ENCODE peak calls at places on chromosomes 6 and 20, in four cellular contexts. Y is stomach, M is HepG2, A is A549. Z is an unnamed sample.

GRCh38 chr20:32906871-32907495 is 48.3 kb downstream of the EFCAB8 start:
- DNase-seq in Y (no peak), A (no peak), M (no peak), Z (no peak)

GRCh38 chr20:51425347-51426106 is 117.0 kb downstream of the NFATC2 start:
- DNase-seq in Y (no peak), M (no peak), A (no peak), Z (no peak)

GRCh38 chr6:79872986-79873385 is 74.4 kb downstream of the ELOVL4 start:
- DNase-seq in A (no peak), M (no peak), Y (no peak), Z (no peak)

GRCh38 chr6:116564296-116564695 is 7.0 kb upstream of the RWDD1 start:
- DNase-seq in Y (no peak), A (no peak), M (no peak), Z (no peak)

GRCh38 chr6:101396552-101397173 is 3.2 kb downstream of the GRIK2 start:
- DNase-seq in A (no peak), M (peak; percentile 36), Y (peak; percentile 59), Z (peak; percentile 48)

GRCh38 chr6:3977875-3978711 is 100.8 kb downstream of the FAM217A start:
- DNase-seq in A (peak; percentile 34), Y (no peak), M (peak; percentile 51), Z (no peak)

GRCh38 chr6:170480045-170480714 is 72.9 kb downstream of the PSMB1 start:
- DNase-seq in M (no peak), Y (peak; percentile 40), A (no peak), Z (no peak)

GRCh38 chr20:31844737-31845299 is 586 bp downstream of the FOXS1 start:
- DNase-seq in A (no peak), Y (no peak), M (no peak), Z (no peak)

GRCh38 chr20:37354210-37355195 is 8.6 kb downstream of the SRC start:
- DNase-seq in Y (peak; percentile 73), M (no peak), A (no peak), Z (no peak)

GRCh38 chr20:54167909-54168872 is 5.6 kb downstream of the CYP24A1 start:
- DNase-seq in Y (no peak), A (peak; percentile 57), M (peak; percentile 47), Z (no peak)

GRCh38 chr6:90846824-90847223 is 260.0 kb upstream of the MAP3K7 start:
- DNase-seq in A (no peak), M (no peak), Y (no peak), Z (no peak)

GRCh38 chr6:7617954-7618764 is 28.2 kb downstream of the SNRNP48 start:
- DNase-seq in Y (no peak), M (no peak), A (no peak), Z (no peak)

GRCh38 chr6:142324111-142324510 is 22.3 kb downstream of the ADGRG6 start:
- DNase-seq in M (no peak), Y (no peak), A (no peak), Z (no peak)

GRCh38 chr20:62859721-62860120 is 1.9 kb downstream of the TCFL5 start:
- DNase-seq in A (no peak), M (no peak), Y (no peak), Z (no peak)

GRCh38 chr20:23782366-23782983 is 31.7 kb upstream of the CST1 start:
- DNase-seq in Y (no peak), A (peak; percentile 40), M (no peak), Z (no peak)

GRCh38 chr6:79249136-79249535 is 14.7 kb upstream of the HMGN3 start:
- DNase-seq in A (no peak), Y (no peak), M (no peak), Z (no peak)

GRCh38 chr20:33667245-33668086 is 723 bp downstream of the ACTL10 start:
- DNase-seq in Y (peak; percentile 79), A (no peak), M (no peak), Z (no peak)

GRCh38 chr20:45791668-45792512 is at the start of the genes DNTTIP1 and WFDC3:
- DNase-seq in Y (peak; percentile 92), A (peak; percentile 76), M (peak; percentile 94), Z (peak; percentile 82)

GRCh38 chr20:21184810-21185209 is 58.9 kb downstream of the KIZ start:
- DNase-seq in A (no peak), Y (no peak), M (peak; percentile 71), Z (no peak)

GRCh38 chr20:45209924-45210323 is 3.1 kb downstream of the SEMG1 start:
- DNase-seq in M (no peak), A (no peak), Y (no peak), Z (no peak)

GRCh38 chr6:106119991-106120390 is 33.9 kb downstream of the PRDM1 start:
- DNase-seq in Y (no peak), A (no peak), M (no peak), Z (no peak)

GRCh38 chr6:84546427-84546914 is 217.9 kb downstream of the TBX18 start:
- DNase-seq in A (no peak), M (no peak), Y (no peak), Z (no peak)

GRCh38 chr6:135906542-135906941 is 55.0 kb downstream of the PDE7B start:
- DNase-seq in M (no peak), A (no peak), Y (no peak), Z (no peak)

GRCh38 chr6:161374971-161375873 is 101.4 kb upstream of the AGPAT4 start:
- DNase-seq in A (no peak), M (peak; percentile 9), Y (peak; percentile 92), Z (peak; percentile 39)

GRCh38 chr20:45174434-45175364 is at the start of gene PI3:
- DNase-seq in M (peak; percentile 38), A (no peak), Y (peak; percentile 70), Z (no peak)

GRCh38 chr6:154410619-154411044 is 54.0 kb upstream of the IPCEF1 start:
- DNase-seq in M (peak; percentile 48), A (peak; percentile 60), Y (no peak), Z (peak; percentile 20)

GRCh38 chr6:143501851-143502250 is 9.7 kb downstream of the FUCA2 start:
- DNase-seq in Y (no peak), M (no peak), A (no peak), Z (no peak)

GRCh38 chr20:56828402-56828801 is 199.3 kb downstream of the TFAP2C start:
- DNase-seq in Y (no peak), M (no peak), A (no peak), Z (no peak)

GRCh38 chr6:87378947-87379346 is 28.8 kb upstream of the CFAP206 start:
- DNase-seq in Y (no peak), A (no peak), M (no peak), Z (no peak)

GRCh38 chr6:169212897-169213813 is 40.5 kb downstream of the THBS2 start:
- DNase-seq in M (peak; percentile 68), A (peak; percentile 81), Y (peak; percentile 92), Z (peak; percentile 78)

GRCh38 chr6:169217972-169218371 is 35.7 kb downstream of the THBS2 start:
- DNase-seq in M (no peak), Y (no peak), A (no peak), Z (no peak)

GRCh38 chr6:169216830-169217229 is 36.8 kb downstream of the THBS2 start:
- DNase-seq in A (no peak), M (no peak), Y (no peak), Z (no peak)

GRCh38 chr6:169213814-169214520 is 39.7 kb downstream of the THBS2 start:
- DNase-seq in Y (no peak), A (no peak), M (no peak), Z (no peak)

GRCh38 chr6:169215201-169215661 is 38.4 kb downstream of the THBS2 start:
- DNase-seq in M (no peak), A (no peak), Y (no peak), Z (no peak)
- H3K27ac ChIP-seq in M (no peak overlapping the region), A (peak overlapping the region; percentile 99), Y (peak overlapping the region; percentile 85), Z (peak overlapping the region; percentile 87)

GRCh38 chr6:12012566-12013367 is 655 bp downstream of the HIVEP1 start:
- DNase-seq in Y (peak; percentile 64), A (peak; percentile 50), M (peak; percentile 49), Z (no peak)

GRCh38 chr6:12013368-12013617 is 1.2 kb downstream of the HIVEP1 start:
- DNase-seq in A (no peak), Y (no peak), M (no peak), Z (no peak)

GRCh38 chr6:12012231-12012565 is at the start of gene HIVEP1:
- DNase-seq in A (no peak), Y (peak; percentile 31), M (no peak), Z (no peak)

GRCh38 chr6:12014873-12015149 is 2.7 kb downstream of the HIVEP1 start:
- DNase-seq in M (no peak), Y (no peak), A (no peak), Z (no peak)

DNA sequence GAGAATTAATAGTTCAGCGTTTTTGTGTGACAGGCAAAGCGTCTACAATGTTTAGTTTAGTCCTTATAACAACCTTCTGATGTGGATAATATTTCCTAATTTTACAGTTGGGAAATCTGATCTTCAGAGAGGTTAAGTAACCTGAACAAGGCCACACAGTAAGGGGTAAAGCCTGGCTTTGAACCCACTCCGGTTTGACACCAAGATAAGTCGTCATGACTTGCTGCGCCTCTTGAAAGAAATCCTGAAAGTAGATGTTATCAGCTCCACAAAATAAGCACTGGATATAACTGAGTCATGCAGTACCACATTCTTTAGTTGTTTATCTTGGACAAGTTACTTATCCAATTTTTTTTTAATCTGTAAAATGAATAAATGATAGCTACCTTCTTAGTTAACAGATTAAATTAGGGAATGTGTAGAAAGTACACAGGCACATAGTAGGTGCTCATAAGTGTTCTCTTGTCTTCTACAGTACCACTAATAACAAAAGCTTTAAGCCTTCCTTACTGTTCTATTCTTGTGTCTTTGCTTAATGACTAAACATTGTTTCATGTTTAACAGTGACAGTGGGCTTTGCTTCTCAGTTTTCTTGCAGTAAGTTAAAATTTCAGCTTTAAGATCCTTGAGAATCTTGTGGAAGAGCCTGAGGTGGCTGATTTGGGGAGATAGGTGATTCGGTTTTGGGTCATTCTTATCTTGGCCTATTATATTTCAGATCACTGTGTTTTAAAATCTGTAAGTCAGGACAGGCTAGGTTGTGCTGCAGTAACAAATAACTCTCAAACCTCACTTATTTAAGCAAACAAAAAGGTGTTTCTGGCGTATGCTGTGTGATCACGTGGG is 2.1 kb downstream of the HIVEP1 start:
- DNase-seq in M (no peak), Y (no peak), A (no peak), Z (no peak)
- TF ChIP-seq POLR2A in M (no peak), Y (no peak), A (no peak), Z (no peak)

GRCh38 chr6:13229205-13230085 is 98.9 kb downstream of the TBC1D7 start:
- DNase-seq in M (peak; percentile 49), A (peak; percentile 7), Y (no peak), Z (no peak)
- TF ChIP-seq EP300 in M (no peak), A (no peak), Y (no peak), Z (no peak)

DNA sequence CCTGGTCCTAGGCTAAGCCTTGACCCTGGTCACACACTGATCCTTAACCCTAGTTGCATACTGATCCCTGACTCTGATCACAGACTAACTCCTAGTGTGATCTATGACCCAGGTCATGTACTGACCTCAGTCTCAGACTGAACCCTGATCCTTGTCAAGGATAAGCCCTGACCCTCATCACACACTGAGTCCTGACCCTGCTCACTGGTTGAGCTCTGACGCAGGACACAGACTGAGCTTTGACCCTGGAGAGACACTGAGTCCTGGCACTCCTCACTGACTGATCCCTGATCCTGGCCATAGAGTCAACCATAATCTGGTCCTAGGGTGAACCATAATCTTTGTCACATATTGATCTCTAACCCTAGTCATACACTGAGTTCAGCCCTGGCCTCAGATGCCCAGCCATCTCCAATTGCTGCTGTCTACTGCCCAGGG is 37.9 kb downstream of the KCNB1 start:
- DNase-seq in A (no peak), M (peak; percentile 18), Y (no peak), Z (no peak)
- H3K27ac ChIP-seq in A (no peak overlapping the region), M (no peak overlapping the region), Y (no peak overlapping the region), Z (no peak overlapping the region)

GRCh38 chr6:75349262-75349984 is 64.8 kb upstream of the TMEM30A start:
- DNase-seq in M (no peak), A (no peak), Y (no peak), Z (no peak)
- TF ChIP-seq POLR2A in M (no peak), A (no peak), Y (no peak), Z (no peak)

Z was measured in tibial nerve.